ENCODE peak calls at places on chromosomes 2 and 18, in ten cellular contexts. One of them, this sample, is unnamed.

GRCh38 chr2:101119431-101119830 is 31.8 kb downstream of the TBC1D8 start:
- DNase-seq in HepG2: no peak
- DNase-seq in right lobe of liver: peak
- DNase-seq in sigmoid colon: no peak
- DNase-seq in HCT116: no peak
- DNase-seq in A549: no peak
- DNase-seq in stomach: peak
- DNase-seq in ovary: no peak
- DNase-seq in K562: no peak
- DNase-seq in lower leg skin: no peak
- DNase-seq in this sample: no peak

GRCh38 chr18:74714796-74715195 is 117.1 kb downstream of the ZNF407 start:
- DNase-seq in HepG2: no peak
- DNase-seq in right lobe of liver: no peak
- DNase-seq in sigmoid colon: no peak
- DNase-seq in lower leg skin: no peak
- DNase-seq in K562: no peak
- DNase-seq in A549: no peak
- DNase-seq in HCT116: no peak
- DNase-seq in ovary: no peak
- DNase-seq in stomach: no peak
- DNase-seq in this sample: no peak

GRCh38 chr2:180980185-180980942 is at the start of gene UBE2E3:
- DNase-seq in K562: peak
- DNase-seq in HepG2: peak
- DNase-seq in lower leg skin: peak
- DNase-seq in HCT116: peak
- DNase-seq in A549: peak
- DNase-seq in ovary: peak
- DNase-seq in sigmoid colon: peak
- DNase-seq in stomach: peak
- DNase-seq in right lobe of liver: peak
- DNase-seq in this sample: peak

GRCh38 chr2:210203162-210203561 is 22.1 kb downstream of the ACADL start:
- DNase-seq in HepG2: no peak
- DNase-seq in HCT116: no peak
- DNase-seq in right lobe of liver: no peak
- DNase-seq in stomach: no peak
- DNase-seq in A549: no peak
- DNase-seq in K562: no peak
- DNase-seq in lower leg skin: no peak
- DNase-seq in sigmoid colon: no peak
- DNase-seq in ovary: no peak
- DNase-seq in this sample: no peak

GRCh38 chr2:235494716-235495372 is 1.0 kb downstream of the AGAP1 start:
- DNase-seq in HCT116: no peak
- DNase-seq in lower leg skin: peak
- DNase-seq in sigmoid colon: peak
- DNase-seq in ovary: peak
- DNase-seq in K562: peak
- DNase-seq in stomach: peak
- DNase-seq in A549: no peak
- DNase-seq in right lobe of liver: peak
- DNase-seq in HepG2: no peak
- DNase-seq in this sample: no peak

GRCh38 chr2:14866953-14867352 is 234.4 kb downstream of the LRATD1 start:
- DNase-seq in sigmoid colon: no peak
- DNase-seq in stomach: no peak
- DNase-seq in HepG2: no peak
- DNase-seq in HCT116: no peak
- DNase-seq in right lobe of liver: no peak
- DNase-seq in lower leg skin: no peak
- DNase-seq in K562: no peak
- DNase-seq in ovary: no peak
- DNase-seq in A549: no peak
- DNase-seq in this sample: no peak

GRCh38 chr18:35753306-35753910 is 171.9 kb downstream of the GALNT1 start:
- DNase-seq in ovary: no peak
- DNase-seq in K562: no peak
- DNase-seq in HCT116: no peak
- DNase-seq in A549: no peak
- DNase-seq in lower leg skin: no peak
- DNase-seq in stomach: no peak
- DNase-seq in HepG2: no peak
- DNase-seq in sigmoid colon: no peak
- DNase-seq in right lobe of liver: no peak
- DNase-seq in this sample: no peak

GRCh38 chr18:70058916-70059315 is 111.2 kb upstream of the CD226 start:
- DNase-seq in ovary: no peak
- DNase-seq in stomach: no peak
- DNase-seq in A549: no peak
- DNase-seq in HepG2: no peak
- DNase-seq in right lobe of liver: no peak
- DNase-seq in K562: no peak
- DNase-seq in HCT116: no peak
- DNase-seq in sigmoid colon: no peak
- DNase-seq in lower leg skin: no peak
- DNase-seq in this sample: no peak

GRCh38 chr2:108288534-108289106 is at the start of gene SULT1C2:
- DNase-seq in HCT116: peak
- DNase-seq in right lobe of liver: no peak
- DNase-seq in A549: no peak
- DNase-seq in lower leg skin: no peak
- DNase-seq in ovary: no peak
- DNase-seq in stomach: peak
- DNase-seq in K562: no peak
- DNase-seq in HepG2: peak
- DNase-seq in sigmoid colon: no peak
- DNase-seq in this sample: no peak

GRCh38 chr2:236918513-236918912 is 167.2 kb upstream of the COPS8 start:
- DNase-seq in ovary: no peak
- DNase-seq in stomach: no peak
- DNase-seq in right lobe of liver: no peak
- DNase-seq in lower leg skin: peak
- DNase-seq in HepG2: no peak
- DNase-seq in HCT116: no peak
- DNase-seq in sigmoid colon: no peak
- DNase-seq in A549: no peak
- DNase-seq in K562: no peak
- DNase-seq in this sample: no peak

DNA sequence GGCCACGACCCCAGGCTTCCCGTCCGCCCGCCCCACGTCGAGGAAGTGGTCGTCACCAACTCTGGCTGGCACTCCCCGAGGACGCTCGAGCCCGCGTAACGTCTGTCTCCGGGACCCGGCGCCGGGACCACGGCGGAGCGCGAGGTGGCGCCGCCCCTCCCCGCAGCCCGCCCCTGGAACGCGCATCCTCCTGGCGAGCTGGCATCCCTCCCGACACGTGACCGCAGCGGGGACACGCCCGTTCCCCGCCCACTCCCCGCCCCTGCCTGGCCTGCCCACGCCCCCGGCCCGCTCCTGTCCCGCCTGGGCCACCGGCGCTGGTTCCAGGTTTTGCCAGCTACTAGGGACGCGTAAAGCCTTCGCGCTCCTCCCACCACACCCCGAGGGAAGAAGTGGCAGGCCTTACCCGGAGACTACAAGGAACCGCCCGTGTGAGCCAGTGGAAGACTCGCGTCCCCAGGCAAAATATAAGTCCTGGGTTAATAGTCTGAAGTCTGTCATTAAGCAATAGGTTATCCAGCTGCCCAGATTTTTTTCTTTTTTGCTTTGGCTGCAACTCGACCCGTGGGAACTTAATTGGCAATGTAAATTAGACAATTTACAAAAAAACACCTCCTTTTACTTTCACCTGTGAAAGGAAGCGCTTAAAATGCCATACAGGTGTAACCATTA is at the start of gene OSBPL1A:
- DNase-seq in HepG2: peak
- DNase-seq in lower leg skin: peak
- DNase-seq in A549: peak
- DNase-seq in K562: peak
- DNase-seq in right lobe of liver: peak
- DNase-seq in ovary: peak
- DNase-seq in stomach: peak
- DNase-seq in HCT116: peak
- DNase-seq in sigmoid colon: peak
- DNase-seq in this sample: peak
- TF ChIP-seq POLR2A in HepG2: no peak
- TF ChIP-seq POLR2A in lower leg skin: peak
- TF ChIP-seq POLR2A in A549: peak
- TF ChIP-seq POLR2A in K562: no peak
- TF ChIP-seq POLR2A in right lobe of liver: peak
- TF ChIP-seq POLR2A in ovary: no peak
- TF ChIP-seq POLR2A in stomach: no peak
- TF ChIP-seq POLR2A in HCT116: peak
- TF ChIP-seq POLR2A in sigmoid colon: no peak
- TF ChIP-seq POLR2A in this sample: no peak

GRCh38 chr2:46315103-46315890 is 18.1 kb downstream of the EPAS1 start:
- DNase-seq in A549: peak
- DNase-seq in sigmoid colon: peak
- DNase-seq in right lobe of liver: peak
- DNase-seq in lower leg skin: peak
- DNase-seq in HepG2: peak
- DNase-seq in stomach: peak
- DNase-seq in HCT116: peak
- DNase-seq in K562: peak
- DNase-seq in ovary: peak
- DNase-seq in this sample: peak
- TF ChIP-seq POLR2A in A549: peak
- TF ChIP-seq POLR2A in sigmoid colon: no peak
- TF ChIP-seq POLR2A in right lobe of liver: peak
- TF ChIP-seq POLR2A in lower leg skin: no peak
- TF ChIP-seq POLR2A in HepG2: peak
- TF ChIP-seq POLR2A in stomach: no peak
- TF ChIP-seq POLR2A in HCT116: no peak
- TF ChIP-seq POLR2A in K562: peak
- TF ChIP-seq POLR2A in ovary: peak
- TF ChIP-seq POLR2A in this sample: peak

GRCh38 chr2:127293386-127293757 is 572 bp downstream of the ERCC3 start:
- DNase-seq in right lobe of liver: no peak
- DNase-seq in HepG2: no peak
- DNase-seq in lower leg skin: no peak
- DNase-seq in K562: no peak
- DNase-seq in ovary: no peak
- DNase-seq in sigmoid colon: no peak
- DNase-seq in HCT116: no peak
- DNase-seq in A549: peak
- DNase-seq in stomach: no peak
- DNase-seq in this sample: no peak

GRCh38 chr2:127288274-127288673 is 5.7 kb downstream of the ERCC3 start:
- DNase-seq in lower leg skin: no peak
- DNase-seq in stomach: no peak
- DNase-seq in ovary: no peak
- DNase-seq in HepG2: no peak
- DNase-seq in sigmoid colon: no peak
- DNase-seq in right lobe of liver: no peak
- DNase-seq in K562: no peak
- DNase-seq in HCT116: no peak
- DNase-seq in A549: no peak
- DNase-seq in this sample: no peak

DNA sequence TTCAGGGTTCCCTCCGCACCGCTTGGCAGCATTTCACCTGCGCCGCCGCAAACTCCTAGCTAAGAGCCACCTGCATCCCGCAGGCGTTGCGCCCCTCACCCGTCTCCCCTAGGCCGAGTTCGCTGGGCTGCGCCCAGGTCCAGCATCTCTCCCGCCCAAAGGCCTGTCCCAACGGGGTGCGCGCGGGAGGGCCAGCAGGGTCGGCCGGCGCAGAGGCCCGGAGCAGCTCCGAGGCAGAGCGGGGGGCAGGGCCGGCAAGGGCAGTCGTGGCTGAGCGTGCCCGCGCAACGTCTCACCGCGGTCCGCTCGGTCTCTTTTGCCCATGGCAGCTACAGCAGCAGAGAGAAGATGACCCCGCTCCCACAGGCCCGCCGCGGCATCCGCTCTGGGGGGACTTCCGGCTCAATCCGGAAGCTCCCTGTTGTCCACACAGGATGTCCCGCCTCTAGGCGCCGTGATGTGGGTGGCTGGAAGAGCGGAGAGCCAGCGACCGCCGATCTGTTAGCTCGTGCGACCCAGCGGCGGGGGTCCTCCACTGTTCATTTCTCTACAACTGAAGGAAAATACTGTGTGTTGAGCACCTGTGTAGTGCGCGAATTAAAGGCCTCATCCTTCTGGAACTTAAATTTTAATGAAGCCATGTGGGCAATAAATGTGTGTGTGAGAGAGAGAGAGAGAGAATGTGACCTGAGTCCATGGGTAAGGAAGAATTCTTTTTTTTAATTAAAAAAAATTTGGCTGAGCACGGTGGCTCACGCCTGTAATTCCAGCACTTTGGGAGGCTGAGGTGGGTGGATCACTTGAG is at the start of gene ERCC3:
- DNase-seq in HepG2: peak
- DNase-seq in right lobe of liver: peak
- DNase-seq in stomach: peak
- DNase-seq in lower leg skin: peak
- DNase-seq in sigmoid colon: peak
- DNase-seq in HCT116: peak
- DNase-seq in A549: peak
- DNase-seq in K562: peak
- DNase-seq in ovary: peak
- DNase-seq in this sample: peak
- TF ChIP-seq POLR2A in HepG2: peak
- TF ChIP-seq POLR2A in right lobe of liver: peak
- TF ChIP-seq POLR2A in stomach: no peak
- TF ChIP-seq POLR2A in lower leg skin: no peak
- TF ChIP-seq POLR2A in sigmoid colon: peak
- TF ChIP-seq POLR2A in HCT116: peak
- TF ChIP-seq POLR2A in A549: peak
- TF ChIP-seq POLR2A in K562: peak
- TF ChIP-seq POLR2A in ovary: no peak
- TF ChIP-seq POLR2A in this sample: peak

GRCh38 chr2:182266909-182267308 is 159.9 kb downstream of the PDE1A start:
- DNase-seq in stomach: no peak
- DNase-seq in right lobe of liver: no peak
- DNase-seq in K562: no peak
- DNase-seq in A549: no peak
- DNase-seq in sigmoid colon: no peak
- DNase-seq in ovary: no peak
- DNase-seq in lower leg skin: no peak
- DNase-seq in HCT116: no peak
- DNase-seq in HepG2: no peak
- DNase-seq in this sample: no peak
- TF ChIP-seq POLR2A in stomach: no peak
- TF ChIP-seq POLR2A in right lobe of liver: no peak
- TF ChIP-seq POLR2A in K562: no peak
- TF ChIP-seq POLR2A in A549: no peak
- TF ChIP-seq POLR2A in sigmoid colon: no peak
- TF ChIP-seq POLR2A in ovary: no peak
- TF ChIP-seq POLR2A in lower leg skin: no peak
- TF ChIP-seq POLR2A in HCT116: no peak
- TF ChIP-seq POLR2A in HepG2: no peak
- TF ChIP-seq POLR2A in this sample: no peak

GRCh38 chr18:22188551-22189267 is 19.3 kb downstream of the GATA6 start:
- DNase-seq in stomach: no peak
- DNase-seq in HCT116: no peak
- DNase-seq in sigmoid colon: no peak
- DNase-seq in HepG2: no peak
- DNase-seq in right lobe of liver: no peak
- DNase-seq in lower leg skin: no peak
- DNase-seq in A549: no peak
- DNase-seq in ovary: no peak
- DNase-seq in K562: no peak
- DNase-seq in this sample: no peak
- TF ChIP-seq POLR2A in stomach: no peak
- TF ChIP-seq POLR2A in HCT116: no peak
- TF ChIP-seq POLR2A in sigmoid colon: no peak
- TF ChIP-seq POLR2A in HepG2: no peak
- TF ChIP-seq POLR2A in right lobe of liver: no peak
- TF ChIP-seq POLR2A in lower leg skin: no peak
- TF ChIP-seq POLR2A in A549: no peak
- TF ChIP-seq POLR2A in ovary: no peak
- TF ChIP-seq POLR2A in K562: no peak
- TF ChIP-seq POLR2A in this sample: no peak

GRCh38 chr18:9673296-9674251 is 34.5 kb upstream of the RAB31 start:
- DNase-seq in A549: peak
- DNase-seq in K562: peak
- DNase-seq in ovary: no peak
- DNase-seq in HepG2: peak
- DNase-seq in stomach: peak
- DNase-seq in sigmoid colon: no peak
- DNase-seq in right lobe of liver: no peak
- DNase-seq in HCT116: peak
- DNase-seq in lower leg skin: peak
- DNase-seq in this sample: peak
- TF ChIP-seq POLR2A in A549: no peak
- TF ChIP-seq POLR2A in K562: no peak
- TF ChIP-seq POLR2A in ovary: no peak
- TF ChIP-seq POLR2A in HepG2: no peak
- TF ChIP-seq POLR2A in stomach: no peak
- TF ChIP-seq POLR2A in sigmoid colon: no peak
- TF ChIP-seq POLR2A in right lobe of liver: no peak
- TF ChIP-seq POLR2A in HCT116: no peak
- TF ChIP-seq POLR2A in lower leg skin: no peak
- TF ChIP-seq POLR2A in this sample: no peak

This sample was measured in erythroblast.